ENCODE peak calls at places on chromosomes 13 and 19, in seven cellular contexts. E is Panc1, J is HCT116, M is GM23338, L is HepG2, O is K562, Y is upper lobe of left lung. X is an unnamed sample.
A peak's percentile ranks its signal among the peaks of the same experiment; 100 is the strongest.

GRCh38 chr13:99439048-99439447 is 62.2 kb upstream of the TM9SF2 start:
- ATAC-seq in E (no peak), J (no peak), M (no peak), L (no peak), O (no peak), Y (peak; percentile 30), X (no peak)

GRCh38 chr19:42465827-42466280 is 23.1 kb upstream of the CXCL17 start:
- ATAC-seq in E (no peak), J (no peak), M (peak; percentile 55), L (no peak), O (peak; percentile 38), Y (no peak), X (no peak)

GRCh38 chr13:48318014-48318713 is 14.6 kb downstream of the RB1 start:
- ATAC-seq in E (no peak), J (no peak), M (no peak), L (peak; percentile 22), O (no peak), Y (peak; percentile 57), X (peak; percentile 18)

GRCh38 chr13:26465954-26466353 is 91.5 kb upstream of the WASF3 start:
- ATAC-seq in E (no peak), J (no peak), M (no peak), L (no peak), O (no peak), Y (no peak), X (no peak)

GRCh38 chr19:34838753-34839431 is 65.9 kb upstream of the ZNF599 start:
- ATAC-seq in E (peak; percentile 84), J (peak; percentile 22), M (peak; percentile 91), L (peak; percentile 90), O (peak; percentile 53), Y (peak; percentile 20), X (no peak)

GRCh38 chr13:95641961-95642621 is 2.4 kb downstream of the DZIP1 start:
- ATAC-seq in E (no peak), J (no peak), M (peak; percentile 79), L (peak; percentile 80), O (peak; percentile 21), Y (peak; percentile 76), X (peak; percentile 61)

GRCh38 chr19:1274852-1275259 is 474 bp upstream of the FAM174C start:
- ATAC-seq in E (peak; percentile 15), J (peak; percentile 21), M (peak; percentile 13), L (peak; percentile 0), O (peak; percentile 49), Y (no peak), X (no peak)

GRCh38 chr19:32580353-32580900 is 563 bp upstream of the PDCD5 start:
- ATAC-seq in E (peak; percentile 68), J (peak; percentile 38), M (peak; percentile 31), L (no peak), O (peak; percentile 49), Y (peak; percentile 61), X (peak; percentile 23)

GRCh38 chr19:12346896-12347295 is 13.5 kb upstream of the ZNF563 start:
- ATAC-seq in E (no peak), J (no peak), M (no peak), L (peak; percentile 77), O (no peak), Y (no peak), X (no peak)

GRCh38 chr13:46086985-46087384 is 17.8 kb downstream of the CPB2 start:
- ATAC-seq in E (peak; percentile 45), J (no peak), M (no peak), L (no peak), O (no peak), Y (no peak), X (no peak)

GRCh38 chr19:53538378-53539109 is 599 bp downstream of the ZNF331 start:
- ATAC-seq in E (peak; percentile 28), J (no peak), M (peak; percentile 20), L (peak; percentile 8), O (no peak), Y (peak; percentile 58), X (peak; percentile 23)

GRCh38 chr19:10516064-10516385 is 1.2 kb downstream of the S1PR5 start:
- ATAC-seq in E (no peak), J (no peak), M (no peak), L (no peak), O (no peak), Y (no peak), X (no peak)

GRCh38 chr13:73397486-73398020 is 338.7 kb downstream of the KLF5 start:
- ATAC-seq in E (no peak), J (no peak), M (no peak), L (no peak), O (no peak), Y (no peak), X (no peak)

GRCh38 chr13:48377857-48378256 is 35.1 kb downstream of the LPAR6 start:
- ATAC-seq in E (no peak), J (no peak), M (no peak), L (no peak), O (no peak), Y (no peak), X (no peak)

GRCh38 chr13:27955192-27955591 is 13.9 kb downstream of the CDX2 start:
- ATAC-seq in E (no peak), J (no peak), M (no peak), L (no peak), O (no peak), Y (no peak), X (no peak)

GRCh38 chr13:30331331-30331771 is 24.0 kb upstream of the KATNAL1 start:
- ATAC-seq in E (no peak), J (no peak), M (no peak), L (no peak), O (no peak), Y (no peak), X (peak; percentile 67)

GRCh38 chr19:43447655-43448054 is 17.8 kb downstream of the LYPD3 start:
- ATAC-seq in E (no peak), J (peak; percentile 14), M (no peak), L (no peak), O (no peak), Y (no peak), X (no peak)

GRCh38 chr19:41325947-41326706 is 16.2 kb downstream of the CCDC97 start:
- ATAC-seq in E (no peak), J (no peak), M (peak; percentile 2), L (peak; percentile 6), O (no peak), Y (no peak), X (no peak)

GRCh38 chr13:33615436-33615835 is 202.5 kb upstream of the RFC3 start:
- ATAC-seq in E (no peak), J (no peak), M (no peak), L (no peak), O (no peak), Y (no peak), X (no peak)

GRCh38 chr19:6373096-6373812 is 660 bp downstream of the ALKBH7 start:
- ATAC-seq in E (peak; percentile 86), J (peak; percentile 77), M (peak; percentile 66), L (peak; percentile 74), O (peak; percentile 82), Y (peak; percentile 96), X (peak; percentile 81)
- H3K27ac ChIP-seq in E (peak overlapping the region; percentile 79), J (peak overlapping the region; percentile 86), M (peak overlapping the region; percentile 83), L (peak overlapping the region; percentile 100), O (peak overlapping the region; percentile 97), Y (peak overlapping the region; percentile 97), X (peak overlapping the region; percentile 97)

GRCh38 chr13:23468811-23469210 is 35.3 kb upstream of the SACS start:
- ATAC-seq in E (no peak), J (no peak), M (no peak), L (no peak), O (no peak), Y (no peak), X (no peak)

GRCh38 chr13:23469901-23470525 is 36.5 kb upstream of the SACS start:
- ATAC-seq in E (no peak), J (no peak), M (no peak), L (no peak), O (no peak), Y (no peak), X (no peak)

GRCh38 chr13:23467048-23467931 is 33.8 kb upstream of the SACS start:
- ATAC-seq in E (no peak), J (no peak), M (peak; percentile 16), L (no peak), O (no peak), Y (peak; percentile 49), X (no peak)

GRCh38 chr13:23466144-23467002 is 32.9 kb upstream of the SACS start:
- ATAC-seq in E (peak; percentile 97), J (peak; percentile 89), M (peak; percentile 91), L (peak; percentile 97), O (peak; percentile 98), Y (peak; percentile 86), X (peak; percentile 91)

GRCh38 chr13:23467932-23468278 is 34.4 kb upstream of the SACS start:
- ATAC-seq in E (no peak), J (no peak), M (no peak), L (no peak), O (no peak), Y (no peak), X (no peak)
- H3K4me3 ChIP-seq in E (no peak overlapping the region), J (no peak overlapping the region), M (no peak overlapping the region), L (no peak overlapping the region), O (no peak overlapping the region), Y (no peak overlapping the region), X (no peak overlapping the region)

GRCh38 chr13:44506719-44507118 is 69.4 kb downstream of the TSC22D1 start:
- ATAC-seq in E (no peak), J (no peak), M (no peak), L (peak; percentile 73), O (no peak), Y (no peak), X (no peak)

GRCh38 chr13:44508562-44509062 is 67.5 kb downstream of the TSC22D1 start:
- ATAC-seq in E (no peak), J (no peak), M (peak; percentile 74), L (no peak), O (no peak), Y (no peak), X (no peak)

GRCh38 chr13:44507639-44508038 is 68.5 kb downstream of the TSC22D1 start:
- ATAC-seq in E (no peak), J (no peak), M (peak; percentile 85), L (no peak), O (no peak), Y (no peak), X (no peak)

GRCh38 chr13:44506251-44506650 is 69.9 kb downstream of the TSC22D1 start:
- ATAC-seq in E (no peak), J (no peak), M (no peak), L (no peak), O (no peak), Y (no peak), X (no peak)

DNA sequence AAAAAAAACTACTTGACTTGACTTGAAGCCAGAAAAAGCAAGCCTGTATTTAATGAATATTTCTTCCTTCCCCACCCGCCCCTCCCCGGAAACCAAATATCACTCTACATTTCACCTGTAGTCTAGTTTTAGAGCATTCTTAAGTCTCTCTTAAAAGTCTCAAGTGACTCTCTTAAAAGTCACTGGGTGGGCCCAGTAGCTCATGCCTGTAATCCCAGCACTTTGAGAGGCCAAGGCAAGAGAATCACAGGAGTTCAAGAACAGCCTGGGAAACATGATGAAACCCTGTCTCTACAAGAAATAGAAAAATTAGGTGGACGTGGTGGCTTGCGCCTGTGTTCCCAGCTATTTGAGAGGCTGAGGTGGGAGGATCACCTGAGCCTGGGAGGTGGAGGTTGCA is 72.0 kb downstream of the TSC22D1 start:
- ATAC-seq in E (no peak), J (no peak), M (no peak), L (no peak), O (no peak), Y (peak; percentile 66), X (no peak)
- TF ChIP-seq POLR2AphosphoS5 in E (no peak), J (no peak), M (no peak), L (no peak), O (no peak), Y (no peak), X (no peak)

DNA sequence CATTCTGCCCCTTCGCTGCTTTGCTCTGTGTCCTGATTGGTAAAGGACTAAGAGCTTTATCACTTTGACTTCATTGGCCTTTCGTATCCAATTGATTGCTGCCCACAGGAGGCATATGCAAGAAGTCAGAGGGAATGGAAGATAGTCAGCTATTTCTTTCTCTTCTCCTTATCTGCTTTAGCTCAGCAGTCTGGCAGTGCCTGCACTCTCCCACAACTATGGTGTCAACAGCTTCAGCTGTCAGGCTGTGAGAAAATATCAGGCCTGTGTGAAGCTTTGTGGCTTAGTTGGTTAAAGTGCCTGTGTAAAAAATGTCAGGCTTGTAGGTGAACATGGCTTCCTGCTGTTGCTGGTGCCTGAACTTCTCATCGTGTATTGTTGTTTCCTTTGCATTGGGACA is 243.0 kb downstream of the PCDH17 start:
- ATAC-seq in E (no peak), J (no peak), M (no peak), L (no peak), O (no peak), Y (no peak), X (no peak)
- H3K27ac ChIP-seq in E (no peak overlapping the region), J (no peak overlapping the region), M (no peak overlapping the region), L (no peak overlapping the region), O (no peak overlapping the region), Y (no peak overlapping the region), X (no peak overlapping the region)